ENCODE peak calls at places on chromosomes 13 and 19, in five cellular contexts. R is tibial nerve, T is thoracic aorta, Y is kidney epithelial cell, N is stomach. S is an unnamed sample.

GRCh38 chr19:5850743-5851293 is 431 bp downstream of the FUT3 start:
- DNase-seq in R (no peak), T (no peak), Y (no peak), N (peak), S (no peak)

GRCh38 chr19:18259848-18260247 is 14.4 kb downstream of the IQCN start:
- DNase-seq in R (no peak), T (no peak), Y (no peak), N (no peak), S (no peak)

GRCh38 chr19:46009530-46010510 is 13.0 kb downstream of the PGLYRP1 start:
- DNase-seq in R (peak), T (no peak), Y (no peak), N (peak), S (no peak)

GRCh38 chr13:53775807-53776206 is 747.2 kb downstream of the OLFM4 start:
- DNase-seq in R (no peak), T (no peak), Y (no peak), N (no peak), S (no peak)

GRCh38 chr13:30276178-30276577 is 31.2 kb downstream of the KATNAL1 start:
- DNase-seq in R (no peak), T (no peak), Y (peak), N (no peak), S (no peak)

GRCh38 chr19:43526884-43527859 is at the start of gene ETHE1:
- DNase-seq in R (peak), T (peak), Y (no peak), N (peak), S (no peak)

GRCh38 chr19:51259348-51260245 is 8.7 kb downstream of the SIGLECL1 start:
- DNase-seq in R (peak), T (no peak), Y (no peak), N (no peak), S (peak)

GRCh38 chr19:46351241-46352041 is 4.6 kb downstream of the PPP5C start:
- DNase-seq in R (no peak), T (peak), Y (no peak), N (peak), S (no peak)

GRCh38 chr19:46602392-46603194 is 1.5 kb downstream of the CALM3 start:
- DNase-seq in R (no peak), T (no peak), Y (no peak), N (no peak), S (no peak)

GRCh38 chr13:83325454-83325853 is 556.8 kb downstream of the SLITRK1 start:
- DNase-seq in R (no peak), T (no peak), Y (no peak), N (no peak), S (no peak)

GRCh38 chr19:747432-748273 is 3.3 kb upstream of the MISP start:
- DNase-seq in R (no peak), T (no peak), Y (no peak), N (no peak), S (no peak)

GRCh38 chr13:80945328-80945727 is 604.4 kb upstream of the SPRY2 start:
- DNase-seq in R (no peak), T (no peak), Y (no peak), N (peak), S (no peak)

GRCh38 chr19:35458821-35459391 is 10.8 kb downstream of the FFAR2 start:
- DNase-seq in R (no peak), T (no peak), Y (no peak), N (peak), S (no peak)

GRCh38 chr19:32018014-32018413 is 327.4 kb upstream of the ZNF507 start:
- DNase-seq in R (peak), T (no peak), Y (peak), N (no peak), S (no peak)

GRCh38 chr13:41821195-41821594 is 139.7 kb downstream of the VWA8 start:
- DNase-seq in R (no peak), T (no peak), Y (no peak), N (no peak), S (no peak)

GRCh38 chr19:47663911-47664771 is 49.1 kb upstream of the EHD2 start:
- DNase-seq in R (peak), T (peak), Y (peak), N (peak), S (no peak)

GRCh38 chr13:31042501-31043165 is 110.2 kb downstream of the TEX26 start:
- DNase-seq in R (no peak), T (no peak), Y (no peak), N (no peak), S (no peak)

GRCh38 chr19:4455742-4456565 is 1.6 kb downstream of the UBXN6 start:
- DNase-seq in R (peak), T (no peak), Y (peak), N (no peak), S (no peak)

GRCh38 chr19:45881909-45882528 is 3.9 kb downstream of the IRF2BP1 start:
- DNase-seq in R (no peak), T (no peak), Y (no peak), N (peak), S (no peak)

GRCh38 chr19:51018745-51019543 is 565 bp downstream of the KLK10 start:
- DNase-seq in R (no peak), T (no peak), Y (no peak), N (peak), S (no peak)

GRCh38 chr13:83065136-83065535 is 817.1 kb downstream of the SLITRK1 start:
- DNase-seq in R (peak), T (peak), Y (no peak), N (no peak), S (no peak)

GRCh38 chr13:40974460-40975407 is 44.4 kb downstream of the ELF1 start:
- DNase-seq in R (no peak), T (no peak), Y (peak), N (no peak), S (no peak)

GRCh38 chr13:63909726-63910125 is 2494.1 kb upstream of the PCDH20 start:
- DNase-seq in R (no peak), T (no peak), Y (no peak), N (no peak), S (no peak)

GRCh38 chr13:77555246-77555645 is 19.7 kb downstream of the SCEL start:
- DNase-seq in R (no peak), T (no peak), Y (no peak), N (no peak), S (no peak)

GRCh38 chr13:36891752-36892151 is 28.3 kb downstream of the SMAD9 start:
- DNase-seq in R (no peak), T (no peak), Y (no peak), N (no peak), S (no peak)

GRCh38 chr13:64993514-64994164 is 2236.5 kb downstream of the PCDH9 start:
- DNase-seq in R (no peak), T (no peak), Y (no peak), N (no peak), S (no peak)

GRCh38 chr19:52991021-52991420 is 22.7 kb upstream of the ERVV-1 start:
- DNase-seq in R (no peak), T (no peak), Y (no peak), N (no peak), S (peak)

GRCh38 chr13:21242236-21242635 is 65.8 kb downstream of the MRPL57 start:
- DNase-seq in R (no peak), T (no peak), Y (no peak), N (no peak), S (no peak)

GRCh38 chr19:51570962-51571575 is at the start of gene ZNF175:
- DNase-seq in R (peak), T (peak), Y (peak), N (peak), S (peak)

GRCh38 chr13:98570929-98571372 is 6.0 kb downstream of the STK24 start:
- DNase-seq in R (no peak), T (no peak), Y (peak), N (peak), S (no peak)

GRCh38 chr19:44278181-44278690 is 18.6 kb downstream of the ZNF233 start:
- DNase-seq in R (no peak), T (no peak), Y (no peak), N (no peak), S (no peak)

GRCh38 chr19:54523403-54523802 is 20.8 kb downstream of the LAIR2 start:
- DNase-seq in R (no peak), T (no peak), Y (no peak), N (no peak), S (peak)

GRCh38 chr13:93771782-93772181 is 545.2 kb downstream of the GPC6 start:
- DNase-seq in R (no peak), T (no peak), Y (no peak), N (no peak), S (no peak)

GRCh38 chr19:44626067-44626624 is 12.8 kb downstream of the IGSF23 start:
- DNase-seq in R (no peak), T (no peak), Y (peak), N (no peak), S (no peak)

GRCh38 chr19:49224856-49225255 is 67.3 kb downstream of the TRPM4 start:
- DNase-seq in R (no peak), T (no peak), Y (no peak), N (peak), S (no peak)

GRCh38 chr19:29963576-29963975 is 21.5 kb downstream of the URI1 start:
- DNase-seq in R (no peak), T (no peak), Y (no peak), N (no peak), S (no peak)

GRCh38 chr19:29964171-29964570 is 22.1 kb downstream of the URI1 start:
- DNase-seq in R (no peak), T (no peak), Y (no peak), N (no peak), S (no peak)

GRCh38 chr19:29967623-29968022 is 25.6 kb downstream of the URI1 start:
- DNase-seq in R (no peak), T (no peak), Y (no peak), N (no peak), S (no peak)

GRCh38 chr19:29965529-29965928 is 23.5 kb downstream of the URI1 start:
- DNase-seq in R (no peak), T (no peak), Y (no peak), N (no peak), S (no peak)

GRCh38 chr19:29966594-29967249 is 24.7 kb downstream of the URI1 start:
- DNase-seq in R (no peak), T (no peak), Y (no peak), N (no peak), S (no peak)
- TF ChIP-seq CTCF in R (no peak), T (no peak), Y (peak), N (no peak), S (peak)

DNA sequence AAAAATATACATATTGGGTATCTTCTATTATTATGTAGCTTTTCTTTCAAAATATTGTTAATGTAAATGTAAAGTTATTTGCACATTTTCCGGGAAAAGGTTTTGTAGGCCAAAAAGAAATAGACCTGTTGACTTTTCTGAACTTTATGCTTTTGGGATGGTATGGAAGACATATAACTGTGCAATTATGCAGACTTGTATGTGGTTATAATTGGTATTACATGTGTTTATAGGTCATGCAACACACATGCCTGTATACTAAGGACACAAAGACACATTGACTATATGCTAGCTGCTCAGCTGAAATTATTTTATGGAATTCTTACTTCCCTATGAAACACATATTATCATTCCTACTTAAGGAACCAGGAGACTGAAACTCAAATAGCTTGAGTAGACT is 2.3 kb upstream of the NBEA start:
- DNase-seq in R (no peak), T (no peak), Y (no peak), N (no peak), S (no peak)
- TF ChIP-seq CTCF in R (no peak), T (no peak), Y (no peak), N (no peak), S (no peak)

DNA sequence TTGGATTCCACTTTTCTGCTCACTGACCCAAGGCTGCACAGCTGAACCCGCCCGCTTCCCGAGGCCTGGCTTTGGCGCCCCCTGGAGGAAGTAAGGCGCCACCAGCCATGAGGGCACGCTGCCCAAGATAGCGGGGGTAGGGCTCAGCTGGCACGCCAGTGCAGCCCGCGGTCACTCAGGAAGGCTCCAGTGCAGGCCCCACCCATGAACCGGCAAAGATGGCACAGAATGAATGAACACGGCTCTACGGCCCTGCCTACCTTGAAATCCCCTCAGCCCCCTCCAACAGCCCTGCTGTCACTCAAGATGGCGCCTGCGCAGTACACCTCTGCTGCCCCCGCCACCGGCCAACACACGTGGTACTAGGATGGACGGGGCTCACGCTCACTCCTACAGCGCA is 3.0 kb downstream of the PEG3 start:
- DNase-seq in R (peak), T (peak), Y (peak), N (peak), S (no peak)
- TF ChIP-seq CTCF in R (peak), T (peak), Y (peak), N (no peak), S (peak)

DNA sequence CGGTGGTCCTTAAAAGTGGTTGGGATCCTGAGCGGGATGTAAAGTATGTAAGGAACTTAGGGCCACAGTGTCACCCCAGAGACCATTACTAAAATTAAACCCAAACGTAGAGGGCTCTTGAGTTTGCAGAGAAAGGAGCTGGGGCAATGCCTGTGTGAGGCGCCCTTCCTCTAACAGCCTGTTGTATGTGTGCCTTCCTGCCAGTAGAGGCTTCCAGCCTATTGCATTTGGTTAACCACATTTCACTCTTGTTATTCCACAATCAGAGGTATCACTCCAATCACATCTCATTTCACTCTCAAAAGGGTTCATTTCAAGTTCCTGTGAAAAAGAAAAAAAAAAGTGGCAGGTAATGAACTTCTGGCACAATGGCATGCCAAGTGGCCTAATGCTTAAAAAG is 29.4 kb downstream of the DIAPH3 start:
- DNase-seq in R (no peak), T (no peak), Y (no peak), N (no peak), S (no peak)
- TF ChIP-seq CTCF in R (no peak), T (no peak), Y (no peak), N (no peak), S (peak)

DNA sequence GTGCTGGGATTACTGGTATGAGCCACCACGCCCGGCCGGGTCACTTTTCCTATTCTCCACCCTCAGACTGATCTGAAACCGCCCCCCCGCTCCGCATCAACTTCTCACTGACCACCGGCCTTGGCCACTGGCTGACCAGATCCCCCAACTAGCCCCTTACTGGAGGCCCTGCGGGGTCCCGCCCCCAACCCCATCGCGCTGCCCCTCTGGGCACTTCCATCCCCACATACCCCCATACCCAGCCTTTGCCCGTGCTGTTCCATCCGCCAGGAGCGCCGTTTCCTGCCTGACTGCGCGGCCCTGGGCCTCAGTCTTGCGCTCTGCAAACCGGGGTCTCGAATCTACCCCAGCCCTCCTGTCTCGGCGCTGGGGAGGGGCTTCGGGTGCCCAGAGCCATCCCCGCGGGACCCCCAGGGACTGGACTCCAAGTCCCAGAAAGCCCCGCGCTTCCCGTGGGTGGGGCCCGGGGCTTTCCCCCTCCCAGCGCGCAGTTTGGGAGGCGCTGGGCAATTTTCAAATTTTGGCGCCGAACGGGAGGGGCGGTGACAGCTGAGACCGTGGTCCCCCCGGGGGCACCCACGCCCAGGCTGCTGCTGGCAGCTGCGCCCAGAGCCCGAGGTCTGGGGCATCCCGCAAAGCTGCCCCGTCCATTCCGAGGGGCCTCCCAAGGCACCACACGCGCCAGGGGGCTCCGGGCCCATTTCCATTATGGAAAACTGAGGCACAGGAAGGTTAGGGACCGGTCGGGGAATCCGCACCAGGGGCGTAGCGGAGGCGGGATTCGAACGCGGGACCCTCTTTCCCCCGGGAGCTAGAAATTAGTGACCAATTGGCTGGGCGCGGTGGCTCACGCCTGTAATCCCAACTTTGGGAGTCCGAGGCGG is 5.2 kb upstream of the LMNB2 start:
- DNase-seq in R (no peak), T (no peak), Y (no peak), N (peak), S (no peak)
- TF ChIP-seq CTCF in R (no peak), T (peak), Y (peak), N (no peak), S (no peak)

GRCh38 chr13:110716235-110716505 is 2.7 kb downstream of the ING1 start:
- DNase-seq in R (peak), T (no peak), Y (no peak), N (peak), S (no peak)

GRCh38 chr13:110713981-110714797 is 689 bp downstream of the ING1 start:
- DNase-seq in R (peak), T (no peak), Y (no peak), N (peak), S (no peak)

GRCh38 chr13:110713642-110713952 is at the start of gene ING1:
- DNase-seq in R (no peak), T (no peak), Y (no peak), N (no peak), S (no peak)

GRCh38 chr13:110714798-110715394 is 1.4 kb downstream of the ING1 start:
- DNase-seq in R (peak), T (no peak), Y (no peak), N (peak), S (no peak)

DNA sequence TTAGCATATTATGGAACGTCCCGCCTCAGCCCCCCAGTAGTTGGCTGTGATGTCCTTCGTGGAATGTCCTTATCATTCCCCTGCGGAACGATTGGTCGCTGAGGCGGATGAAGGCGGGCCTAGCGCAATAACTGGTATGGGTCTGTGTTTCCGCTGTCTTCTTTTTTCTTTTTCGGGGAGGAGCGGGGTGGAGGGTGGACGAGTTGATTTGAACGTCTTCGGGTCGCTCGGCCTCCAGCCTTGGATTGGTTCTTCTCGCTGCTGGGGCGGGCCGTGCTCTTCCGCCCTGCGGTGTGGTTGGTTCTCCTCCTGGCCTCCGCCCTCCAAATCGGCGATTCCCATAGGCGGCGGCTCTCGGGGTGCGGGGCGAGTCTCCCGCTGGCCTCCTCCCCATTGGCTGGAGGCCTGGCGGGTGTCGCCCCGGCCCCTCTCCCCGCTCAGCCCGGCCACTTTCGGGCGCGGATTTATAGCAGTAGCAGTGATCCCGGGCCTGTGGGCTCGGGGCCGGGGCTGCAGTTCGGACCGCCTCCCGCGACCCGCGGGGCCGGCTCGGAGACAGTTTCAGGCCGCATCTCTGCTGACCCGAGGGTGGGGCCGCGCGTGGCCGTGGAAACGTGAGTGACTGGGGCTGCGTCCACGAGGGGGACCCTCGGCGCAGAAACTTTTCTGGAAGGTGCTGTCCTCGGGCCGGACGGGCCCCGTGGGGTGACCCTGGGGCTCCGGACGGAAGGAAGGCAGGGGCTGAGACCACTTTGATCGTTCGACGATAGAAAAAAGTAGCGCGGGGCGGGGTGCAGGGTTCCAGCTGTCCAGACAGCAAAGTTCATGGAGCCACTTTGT is 2.1 kb downstream of the ING1 start:
- DNase-seq in R (peak), T (peak), Y (peak), N (peak), S (peak)
- TF ChIP-seq CTCF in R (peak), T (peak), Y (no peak), N (no peak), S (peak)

DNA sequence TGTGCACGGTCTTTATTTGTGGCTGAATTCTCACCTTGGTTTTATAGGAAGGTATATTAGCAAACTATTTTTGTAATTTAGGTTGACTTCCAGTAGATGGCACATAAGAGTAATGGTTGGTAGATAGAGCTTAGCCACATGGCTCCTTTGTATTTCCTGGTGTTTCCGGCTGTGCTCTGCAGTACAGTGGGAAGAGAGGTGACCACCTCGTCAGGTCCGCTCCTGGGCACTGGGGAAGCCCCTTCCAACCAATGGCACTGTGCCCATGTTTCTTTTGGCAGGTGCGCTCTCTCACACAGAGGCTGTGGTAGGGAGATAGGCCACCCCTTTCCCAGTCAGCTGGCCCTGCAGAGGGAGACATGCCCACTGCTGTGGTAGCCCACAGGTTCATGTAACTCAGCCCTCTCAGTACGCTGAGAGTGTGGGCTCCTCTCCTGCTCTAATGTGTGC is 74.3 kb upstream of the ATP12A start:
- DNase-seq in R (no peak), T (no peak), Y (no peak), N (no peak), S (no peak)
- TF ChIP-seq CTCF in R (no peak), T (no peak), Y (no peak), N (no peak), S (no peak)